ENCODE peak calls at places on chromosomes 1 and 21, in six cellular contexts. E, G, I, T, L and C are unnamed samples.

GRCh38 chr21:42760977-42761751 is 107.7 kb downstream of the PDE9A start:
- DNase-seq in E (no peak), G (no peak), I (no peak), T (no peak), L (no peak), C (no peak)

GRCh38 chr1:202959276-202959620 is 1.1 kb upstream of the ADIPOR1 start:
- DNase-seq in E (peak), G (no peak), I (peak), T (no peak), L (no peak), C (no peak)

GRCh38 chr1:116113615-116114014 is 2.4 kb downstream of the MAB21L3 start:
- DNase-seq in E (no peak), G (no peak), I (no peak), T (no peak), L (no peak), C (no peak)

GRCh38 chr1:29756901-29757729 is 520.8 kb downstream of the PTPRU start:
- DNase-seq in E (no peak), G (no peak), I (no peak), T (no peak), L (no peak), C (no peak)

GRCh38 chr1:160300173-160300572 is 15.2 kb upstream of the PEX19 start:
- DNase-seq in E (no peak), G (no peak), I (no peak), T (no peak), L (no peak), C (no peak)

GRCh38 chr1:228109962-228110488 is 926 bp upstream of the MRPL55 start:
- DNase-seq in E (no peak), G (no peak), I (no peak), T (no peak), L (peak), C (no peak)

GRCh38 chr1:230285351-230285750 is 140.8 kb downstream of the PGBD5 start:
- DNase-seq in E (no peak), G (no peak), I (no peak), T (no peak), L (no peak), C (no peak)

GRCh38 chr1:229205854-229206253 is 65.1 kb upstream of the RAB4A start:
- DNase-seq in E (no peak), G (no peak), I (no peak), T (no peak), L (no peak), C (no peak)

GRCh38 chr1:196372896-196373536 is 235.2 kb downstream of the KCNT2 start:
- DNase-seq in E (peak), G (no peak), I (peak), T (no peak), L (peak), C (no peak)

GRCh38 chr1:84682047-84682446 is 8.2 kb downstream of the SSX2IP start:
- DNase-seq in E (no peak), G (no peak), I (no peak), T (no peak), L (no peak), C (no peak)

GRCh38 chr1:205082431-205082830 is 1.8 kb downstream of the TMEM81 start:
- DNase-seq in E (no peak), G (no peak), I (no peak), T (no peak), L (no peak), C (no peak)

GRCh38 chr1:198497326-198498220 is 42.9 kb downstream of the ATP6V1G3 start:
- DNase-seq in E (no peak), G (no peak), I (peak), T (no peak), L (no peak), C (no peak)

DNA sequence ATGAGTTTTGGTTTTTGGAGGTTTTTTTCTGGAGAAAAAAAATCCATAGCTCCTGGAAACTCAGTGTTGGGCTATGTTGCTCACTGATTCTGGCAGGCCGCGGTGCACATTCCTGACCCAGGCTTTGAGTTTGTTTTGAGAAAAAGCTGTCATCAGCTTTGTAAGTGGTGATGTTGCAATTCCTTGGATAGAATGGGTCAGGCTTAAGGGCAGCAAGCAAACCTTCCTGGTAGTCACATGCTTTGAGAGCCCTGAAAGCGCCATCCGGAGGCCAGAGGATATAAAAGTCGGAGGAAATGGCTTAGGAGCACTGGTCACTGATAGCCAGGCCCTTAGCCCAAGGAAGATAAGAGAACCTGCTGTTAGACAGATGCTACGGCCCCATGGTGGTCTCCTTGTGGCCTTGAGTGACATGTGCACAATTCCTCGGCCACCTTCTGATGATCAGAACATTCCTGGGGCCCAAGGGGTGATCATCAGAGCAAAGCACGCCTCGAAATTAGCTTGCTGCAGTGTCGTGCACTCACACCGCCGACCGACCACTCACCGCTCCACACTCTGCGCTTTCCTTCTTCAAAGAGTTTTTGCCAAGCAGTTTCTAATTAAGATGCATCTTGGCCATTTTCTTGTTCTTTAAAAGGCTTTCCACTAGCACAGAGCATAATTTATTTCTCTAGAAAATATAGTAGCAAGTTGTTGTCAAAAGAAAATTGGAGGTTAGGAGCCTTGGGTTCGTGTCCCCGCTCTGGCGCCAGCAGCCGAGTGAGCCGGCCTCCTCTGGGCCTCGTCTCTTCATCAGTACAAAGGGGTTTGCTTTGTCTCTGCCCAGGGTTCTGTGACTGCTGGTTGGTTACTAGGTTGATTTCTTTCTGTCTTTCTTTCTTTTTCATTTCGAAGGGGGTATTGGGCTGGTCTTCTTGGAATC is 78.7 kb downstream of the MAN1C1 start:
- DNase-seq in E (peak), G (no peak), I (peak), T (no peak), L (peak), C (no peak)
- TF ChIP-seq CTCF in E (peak), G (no peak), I (peak), T (no peak), L (peak), C (peak)

GRCh38 chr1:110148961-110149360 is 1.3 kb upstream of the SLC6A17 start:
- DNase-seq in E (peak), G (no peak), I (peak), T (no peak), L (peak), C (no peak)
- TF ChIP-seq CTCF in E (peak), G (no peak), I (peak), T (no peak), L (peak), C (peak)

DNA sequence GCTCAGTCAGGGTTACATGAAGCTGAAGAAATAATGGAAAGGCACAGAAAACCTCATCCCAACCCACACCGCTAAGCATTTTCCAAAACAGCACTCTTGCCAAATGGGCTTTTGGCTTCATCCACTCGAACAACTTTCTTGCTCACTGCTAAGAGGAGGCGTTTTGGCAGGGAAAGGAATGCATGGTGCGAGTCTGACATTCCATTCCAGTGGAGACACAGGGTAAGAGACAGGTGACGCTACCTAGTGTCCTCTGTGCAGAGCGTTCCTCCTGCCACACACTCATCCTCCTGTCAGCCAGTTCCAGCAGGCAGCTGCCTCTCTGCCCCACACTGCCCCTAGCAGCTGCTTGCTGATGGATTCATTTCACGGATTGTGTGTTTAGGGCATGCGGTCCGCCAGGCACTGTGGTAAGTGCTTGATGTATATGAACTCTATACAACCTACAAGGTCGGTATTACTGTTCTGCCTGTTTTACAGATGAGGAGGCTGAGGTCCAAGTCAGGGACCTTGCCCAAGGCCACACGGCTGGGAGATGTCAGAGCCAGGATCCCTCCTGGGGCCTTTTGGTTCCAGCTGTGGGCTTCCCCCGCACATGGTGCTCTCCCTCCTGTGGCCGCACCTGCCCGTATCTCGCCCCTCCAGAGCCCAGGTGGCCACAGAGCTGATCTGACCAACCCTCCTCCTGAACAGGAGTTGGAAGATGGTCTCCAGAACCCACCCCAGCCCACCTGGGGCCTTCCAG is 25.7 kb upstream of the BACE2 start:
- DNase-seq in E (peak), G (no peak), I (peak), T (no peak), L (peak), C (no peak)
- TF ChIP-seq CTCF in E (no peak), G (no peak), I (peak), T (no peak), L (no peak), C (no peak)

GRCh38 chr1:186858923-186859322 is 30.2 kb downstream of the PLA2G4A start:
- DNase-seq in E (no peak), G (no peak), I (peak), T (no peak), L (no peak), C (no peak)
- TF ChIP-seq CTCF in E (no peak), G (no peak), I (no peak), T (no peak), L (no peak), C (no peak)

GRCh38 chr1:156980551-156980950 is 60.1 kb downstream of the LRRC71 start:
- DNase-seq in E (no peak), G (no peak), I (no peak), T (no peak), L (no peak), C (no peak)
- TF ChIP-seq CTCF in E (no peak), G (no peak), I (no peak), T (no peak), L (no peak), C (no peak)

GRCh38 chr1:45521413-45522323 is at the start of gene PRDX1:
- DNase-seq in E (peak), G (peak), I (peak), T (peak), L (peak), C (peak)
- TF ChIP-seq CTCF in E (no peak), G (no peak), I (peak), T (no peak), L (no peak), C (peak)

GRCh38 chr1:38132681-38133080 is 86.1 kb upstream of the POU3F1 start:
- DNase-seq in E (no peak), G (no peak), I (no peak), T (no peak), L (no peak), C (no peak)

GRCh38 chr1:38134294-38134755 is 87.7 kb upstream of the POU3F1 start:
- DNase-seq in E (no peak), G (no peak), I (no peak), T (no peak), L (peak), C (no peak)

GRCh38 chr1:38131024-38131585 is 84.5 kb upstream of the POU3F1 start:
- DNase-seq in E (no peak), G (no peak), I (no peak), T (no peak), L (no peak), C (no peak)

GRCh38 chr1:38133781-38134180 is 87.2 kb upstream of the POU3F1 start:
- DNase-seq in E (no peak), G (no peak), I (no peak), T (no peak), L (no peak), C (no peak)

GRCh38 chr1:38133304-38133703 is 86.7 kb upstream of the POU3F1 start:
- DNase-seq in E (no peak), G (no peak), I (no peak), T (no peak), L (no peak), C (no peak)
- TF ChIP-seq CTCF in E (no peak), G (no peak), I (no peak), T (no peak), L (no peak), C (no peak)